ENCODE peak calls at places on chromosomes 2 and 18, in six cellular contexts. One of them, this sample, is unnamed.

GRCh38 chr18:36634573-36635216 is 194.1 kb downstream of the TPGS2 start:
- DNase-seq in IMR-90: no peak
- DNase-seq in SK-N-SH: no peak
- DNase-seq in HepG2: no peak
- DNase-seq in H1: no peak
- DNase-seq in K562: no peak
- DNase-seq in this sample: no peak

GRCh38 chr2:8400196-8400595 is 281.7 kb upstream of the ID2 start:
- DNase-seq in H1: no peak
- DNase-seq in IMR-90: no peak
- DNase-seq in K562: no peak
- DNase-seq in SK-N-SH: no peak
- DNase-seq in HepG2: no peak
- DNase-seq in this sample: no peak

GRCh38 chr2:149169653-149170052 is 131.2 kb downstream of the LYPD6B start:
- DNase-seq in SK-N-SH: no peak
- DNase-seq in HepG2: no peak
- DNase-seq in K562: no peak
- DNase-seq in H1: no peak
- DNase-seq in IMR-90: no peak
- DNase-seq in this sample: no peak

GRCh38 chr2:225074366-225074765 is 32.1 kb upstream of the DOCK10 start:
- DNase-seq in IMR-90: no peak
- DNase-seq in K562: no peak
- DNase-seq in SK-N-SH: no peak
- DNase-seq in HepG2: no peak
- DNase-seq in H1: no peak
- DNase-seq in this sample: no peak

GRCh38 chr2:135055182-135055786 is 3.2 kb downstream of the RAB3GAP1 start:
- DNase-seq in H1: no peak
- DNase-seq in K562: no peak
- DNase-seq in SK-N-SH: no peak
- DNase-seq in IMR-90: peak
- DNase-seq in HepG2: no peak
- DNase-seq in this sample: peak

GRCh38 chr2:10331033-10331701 is 28.5 kb downstream of the HPCAL1 start:
- DNase-seq in HepG2: no peak
- DNase-seq in K562: peak
- DNase-seq in SK-N-SH: no peak
- DNase-seq in H1: no peak
- DNase-seq in IMR-90: no peak
- DNase-seq in this sample: peak

GRCh38 chr2:119481501-119482455 is 42.5 kb downstream of the SCTR start:
- DNase-seq in HepG2: no peak
- DNase-seq in SK-N-SH: no peak
- DNase-seq in K562: no peak
- DNase-seq in IMR-90: no peak
- DNase-seq in H1: peak
- DNase-seq in this sample: no peak

GRCh38 chr2:39837856-39838453 is 58.9 kb upstream of the THUMPD2 start:
- DNase-seq in H1: peak
- DNase-seq in IMR-90: peak
- DNase-seq in K562: peak
- DNase-seq in SK-N-SH: peak
- DNase-seq in HepG2: peak
- DNase-seq in this sample: peak

GRCh38 chr2:53098323-53099073 is 669.1 kb upstream of the CHAC2 start:
- DNase-seq in SK-N-SH: no peak
- DNase-seq in H1: no peak
- DNase-seq in IMR-90: no peak
- DNase-seq in K562: no peak
- DNase-seq in HepG2: no peak
- DNase-seq in this sample: peak

GRCh38 chr2:72859831-72860262 is 27.4 kb upstream of the SPR start:
- DNase-seq in K562: peak
- DNase-seq in H1: peak
- DNase-seq in HepG2: peak
- DNase-seq in SK-N-SH: peak
- DNase-seq in IMR-90: peak
- DNase-seq in this sample: peak

GRCh38 chr2:138447889-138448570 is 53.5 kb upstream of the SPOPL start:
- DNase-seq in HepG2: no peak
- DNase-seq in SK-N-SH: no peak
- DNase-seq in IMR-90: no peak
- DNase-seq in H1: no peak
- DNase-seq in K562: no peak
- DNase-seq in this sample: no peak

GRCh38 chr2:39660612-39661196 is 5.0 kb upstream of the TMEM178A start:
- DNase-seq in IMR-90: no peak
- DNase-seq in SK-N-SH: no peak
- DNase-seq in H1: no peak
- DNase-seq in HepG2: no peak
- DNase-seq in K562: no peak
- DNase-seq in this sample: no peak

GRCh38 chr2:218024336-218024735 is 21.5 kb upstream of the TNS1 start:
- DNase-seq in HepG2: no peak
- DNase-seq in K562: no peak
- DNase-seq in SK-N-SH: peak
- DNase-seq in H1: peak
- DNase-seq in IMR-90: no peak
- DNase-seq in this sample: no peak

GRCh38 chr2:53568463-53568862 is 199.1 kb upstream of the CHAC2 start:
- DNase-seq in HepG2: no peak
- DNase-seq in IMR-90: peak
- DNase-seq in SK-N-SH: no peak
- DNase-seq in K562: no peak
- DNase-seq in H1: no peak
- DNase-seq in this sample: no peak

GRCh38 chr2:133092571-133092970 is 422.6 kb upstream of the LYPD1 start:
- DNase-seq in H1: no peak
- DNase-seq in SK-N-SH: no peak
- DNase-seq in HepG2: no peak
- DNase-seq in IMR-90: peak
- DNase-seq in K562: no peak
- DNase-seq in this sample: no peak

GRCh38 chr2:6932833-6933232 is 15.6 kb downstream of the RNF144A start:
- DNase-seq in SK-N-SH: no peak
- DNase-seq in H1: no peak
- DNase-seq in K562: no peak
- DNase-seq in HepG2: peak
- DNase-seq in IMR-90: no peak
- DNase-seq in this sample: no peak

GRCh38 chr2:142954488-142954887 is 77.0 kb downstream of the KYNU start:
- DNase-seq in K562: no peak
- DNase-seq in IMR-90: peak
- DNase-seq in HepG2: no peak
- DNase-seq in SK-N-SH: no peak
- DNase-seq in H1: no peak
- DNase-seq in this sample: no peak

GRCh38 chr18:69845588-69846506 is 101.8 kb downstream of the CD226 start:
- DNase-seq in H1: no peak
- DNase-seq in SK-N-SH: no peak
- DNase-seq in K562: peak
- DNase-seq in IMR-90: peak
- DNase-seq in HepG2: no peak
- DNase-seq in this sample: peak

GRCh38 chr18:61502472-61502871 is 169.2 kb downstream of the CDH20 start:
- DNase-seq in SK-N-SH: peak
- DNase-seq in HepG2: peak
- DNase-seq in H1: peak
- DNase-seq in K562: peak
- DNase-seq in IMR-90: peak
- DNase-seq in this sample: peak
- TF ChIP-seq RFX5 in SK-N-SH: no peak
- TF ChIP-seq RFX5 in HepG2: no peak
- TF ChIP-seq RFX5 in H1: no peak
- TF ChIP-seq RFX5 in K562: no peak
- TF ChIP-seq RFX5 in IMR-90: no peak
- TF ChIP-seq RFX5 in this sample: no peak

DNA sequence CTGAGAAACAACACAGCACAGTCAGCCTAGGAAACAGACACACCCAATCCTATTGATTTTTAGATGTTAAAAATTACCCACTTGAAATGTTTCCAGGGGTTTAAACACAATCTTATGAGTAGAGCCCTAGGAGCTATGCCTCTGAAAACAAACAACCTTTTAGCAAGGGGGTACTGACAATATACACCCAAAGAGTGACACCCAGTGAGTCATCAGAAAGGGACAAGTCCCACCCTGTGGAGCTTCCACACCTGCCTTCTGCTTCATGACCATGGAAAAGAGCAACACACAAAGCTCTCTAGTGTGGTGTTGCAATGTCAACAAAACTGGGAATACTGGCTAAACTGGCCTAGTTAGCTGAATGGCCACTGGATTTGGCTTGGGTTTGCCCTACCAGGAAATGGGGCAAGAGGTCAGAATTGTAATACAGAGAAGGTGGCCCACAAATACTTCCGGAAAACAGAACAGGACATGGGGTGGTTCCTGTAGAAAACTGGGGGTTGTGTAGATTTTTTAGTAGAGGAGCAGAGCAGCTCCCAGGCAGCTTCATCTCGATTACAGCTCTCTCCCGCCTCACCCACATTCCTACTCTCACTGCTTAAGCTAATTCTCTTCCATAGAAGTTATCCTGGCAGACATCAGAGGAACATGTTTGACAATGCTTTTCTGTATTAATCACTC is 98.2 kb downstream of the GAREM1 start:
- DNase-seq in H1: no peak
- DNase-seq in SK-N-SH: no peak
- DNase-seq in K562: no peak
- DNase-seq in HepG2: peak
- DNase-seq in IMR-90: no peak
- DNase-seq in this sample: peak
- TF ChIP-seq RFX5 in H1: no peak
- TF ChIP-seq RFX5 in SK-N-SH: no peak
- TF ChIP-seq RFX5 in K562: no peak
- TF ChIP-seq RFX5 in HepG2: no peak
- TF ChIP-seq RFX5 in IMR-90: no peak
- TF ChIP-seq RFX5 in this sample: no peak

GRCh38 chr18:38940863-38941531 is 1375.4 kb upstream of the CELF4 start:
- DNase-seq in H1: no peak
- DNase-seq in HepG2: peak
- DNase-seq in SK-N-SH: no peak
- DNase-seq in IMR-90: peak
- DNase-seq in K562: peak
- DNase-seq in this sample: peak
- TF ChIP-seq RFX5 in H1: no peak
- TF ChIP-seq RFX5 in HepG2: no peak
- TF ChIP-seq RFX5 in SK-N-SH: no peak
- TF ChIP-seq RFX5 in IMR-90: no peak
- TF ChIP-seq RFX5 in K562: no peak
- TF ChIP-seq RFX5 in this sample: no peak

GRCh38 chr2:202548240-202548639 is 86.5 kb upstream of the FAM117B start:
- DNase-seq in SK-N-SH: no peak
- DNase-seq in K562: no peak
- DNase-seq in H1: no peak
- DNase-seq in IMR-90: no peak
- DNase-seq in HepG2: no peak
- DNase-seq in this sample: no peak

GRCh38 chr2:202545523-202545922 is 89.2 kb upstream of the FAM117B start:
- DNase-seq in SK-N-SH: no peak
- DNase-seq in K562: no peak
- DNase-seq in H1: no peak
- DNase-seq in HepG2: no peak
- DNase-seq in IMR-90: peak
- DNase-seq in this sample: no peak

GRCh38 chr2:202541137-202541536 is 93.6 kb upstream of the FAM117B start:
- DNase-seq in H1: no peak
- DNase-seq in SK-N-SH: no peak
- DNase-seq in K562: no peak
- DNase-seq in IMR-90: no peak
- DNase-seq in HepG2: no peak
- DNase-seq in this sample: no peak

GRCh38 chr2:202542142-202542541 is 92.6 kb upstream of the FAM117B start:
- DNase-seq in HepG2: no peak
- DNase-seq in SK-N-SH: peak
- DNase-seq in IMR-90: no peak
- DNase-seq in K562: no peak
- DNase-seq in H1: no peak
- DNase-seq in this sample: no peak

GRCh38 chr2:202545931-202546330 is 88.8 kb upstream of the FAM117B start:
- DNase-seq in IMR-90: no peak
- DNase-seq in SK-N-SH: no peak
- DNase-seq in H1: no peak
- DNase-seq in HepG2: no peak
- DNase-seq in K562: no peak
- DNase-seq in this sample: no peak
- TF ChIP-seq RFX5 in IMR-90: no peak
- TF ChIP-seq RFX5 in SK-N-SH: no peak
- TF ChIP-seq RFX5 in H1: no peak
- TF ChIP-seq RFX5 in HepG2: no peak
- TF ChIP-seq RFX5 in K562: no peak
- TF ChIP-seq RFX5 in this sample: no peak

GRCh38 chr2:15127876-15128275 is 433.3 kb downstream of the NBAS start:
- DNase-seq in HepG2: no peak
- DNase-seq in IMR-90: no peak
- DNase-seq in H1: no peak
- DNase-seq in SK-N-SH: no peak
- DNase-seq in K562: no peak
- DNase-seq in this sample: no peak
- TF ChIP-seq RFX5 in HepG2: no peak
- TF ChIP-seq RFX5 in IMR-90: no peak
- TF ChIP-seq RFX5 in H1: no peak
- TF ChIP-seq RFX5 in SK-N-SH: no peak
- TF ChIP-seq RFX5 in K562: no peak
- TF ChIP-seq RFX5 in this sample: no peak

DNA sequence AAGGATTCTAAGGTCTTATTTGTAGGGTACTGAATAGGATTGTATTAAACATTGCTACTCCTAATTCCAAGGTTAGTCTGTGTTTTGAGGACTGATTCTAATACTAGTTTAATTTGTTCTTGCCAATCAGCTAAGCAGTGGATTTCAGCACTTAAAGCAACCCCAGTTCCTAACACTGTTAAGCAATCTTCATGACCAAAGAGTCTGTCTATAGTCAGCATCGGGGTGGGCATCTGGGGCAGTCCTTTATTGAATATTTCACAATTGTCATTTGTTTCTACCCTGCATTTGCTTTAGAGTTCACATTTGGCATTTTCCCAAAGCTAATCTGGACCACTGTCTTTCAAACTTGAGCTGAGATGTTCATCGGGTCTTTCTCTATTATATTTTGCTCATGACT is 248.0 kb upstream of the TANK start:
- DNase-seq in HepG2: no peak
- DNase-seq in H1: no peak
- DNase-seq in IMR-90: no peak
- DNase-seq in K562: no peak
- DNase-seq in SK-N-SH: no peak
- DNase-seq in this sample: no peak
- TF ChIP-seq RFX5 in HepG2: no peak
- TF ChIP-seq RFX5 in H1: no peak
- TF ChIP-seq RFX5 in IMR-90: no peak
- TF ChIP-seq RFX5 in K562: no peak
- TF ChIP-seq RFX5 in SK-N-SH: no peak
- TF ChIP-seq RFX5 in this sample: no peak